ENCODE peak calls at places on chromosome 11, in seven cellular contexts. S, W, C, H, P, B and J are unnamed samples.

GRCh38 chr11:18312663-18313420 is 9.1 kb downstream of the HPS5 start:
- DNase-seq in W (no peak), H (no peak), B (no peak), S (no peak), C (no peak), P (no peak), J (no peak)

GRCh38 chr11:73565804-73566203 is 32.1 kb downstream of the FAM168A start:
- DNase-seq in P (no peak), S (no peak), W (no peak), B (no peak), C (no peak), H (no peak), J (no peak)

GRCh38 chr11:95567685-95568084 is 221.9 kb downstream of the FAM76B start:
- DNase-seq in W (no peak), S (no peak), P (no peak), H (no peak), C (no peak), B (no peak), J (no peak)

GRCh38 chr11:114090225-114090624 is 30.7 kb downstream of the ZBTB16 start:
- DNase-seq in B (no peak), W (peak), H (no peak), S (no peak), C (no peak), P (no peak), J (no peak)

GRCh38 chr11:77249427-77249826 is 52.1 kb downstream of the GDPD4 start:
- DNase-seq in H (no peak), C (no peak), W (no peak), B (peak), S (no peak), P (no peak), J (no peak)

GRCh38 chr11:3091846-3092602 is 34.8 kb upstream of the CARS1 start:
- DNase-seq in H (peak), C (peak), W (no peak), P (peak), S (peak), B (peak), J (no peak)

GRCh38 chr11:78181155-78181554 is 7.3 kb downstream of the KCTD21 start:
- DNase-seq in P (no peak), C (no peak), H (no peak), S (no peak), B (no peak), W (no peak), J (no peak)

GRCh38 chr11:119025978-119026766 is 4.5 kb downstream of the SLC37A4 start:
- DNase-seq in C (no peak), S (no peak), P (no peak), B (no peak), W (no peak), H (no peak), J (no peak)

GRCh38 chr11:116856423-116856822 is 19.0 kb upstream of the APOA1 start:
- DNase-seq in S (no peak), B (no peak), W (no peak), H (no peak), C (no peak), P (no peak), J (no peak)

GRCh38 chr11:13135385-13136271 is 126.5 kb downstream of the RASSF10 start:
- DNase-seq in B (no peak), W (no peak), S (no peak), C (no peak), P (peak), H (no peak), J (no peak)

GRCh38 chr11:76322593-76323341 is 58.2 kb downstream of the THAP12 start:
- DNase-seq in C (no peak), S (no peak), H (no peak), W (no peak), B (no peak), P (no peak), J (no peak)

GRCh38 chr11:48013269-48013901 is 33.0 kb downstream of the PTPRJ start:
- DNase-seq in C (peak), P (no peak), W (no peak), S (peak), B (no peak), H (no peak), J (no peak)

GRCh38 chr11:65379698-65380459 is 2.6 kb downstream of the SLC25A45 start:
- DNase-seq in S (no peak), B (no peak), W (no peak), C (no peak), P (no peak), H (no peak), J (no peak)

GRCh38 chr11:118051611-118052461 is 25.0 kb upstream of the TMPRSS4 start:
- DNase-seq in C (peak), S (no peak), P (no peak), H (no peak), B (no peak), W (peak), J (no peak)

GRCh38 chr11:134001101-134001500 is 44.3 kb upstream of the IGSF9B start:
- DNase-seq in S (no peak), P (no peak), C (no peak), B (no peak), H (no peak), W (no peak), J (no peak)

GRCh38 chr11:36996795-36997194 is 398.8 kb upstream of the RAG2 start:
- DNase-seq in P (no peak), S (no peak), B (no peak), W (no peak), C (no peak), H (no peak), J (no peak)

GRCh38 chr11:13327421-13327820 is 49.8 kb downstream of the BMAL1 start:
- DNase-seq in P (no peak), W (no peak), C (no peak), H (no peak), B (no peak), S (no peak), J (no peak)

GRCh38 chr11:84212467-84213390 is 926.6 kb upstream of the CCDC90B start:
- DNase-seq in W (no peak), B (no peak), S (no peak), H (no peak), P (no peak), C (no peak), J (no peak)

GRCh38 chr11:134055029-134055428 is 13.8 kb upstream of the JAM3 start:
- DNase-seq in C (no peak), B (no peak), S (no peak), W (no peak), H (no peak), P (no peak), J (no peak)

GRCh38 chr11:122998727-122999370 is 17.2 kb upstream of the BSX start:
- DNase-seq in C (no peak), S (no peak), B (no peak), P (peak), H (no peak), W (no peak), J (no peak)

GRCh38 chr11:65205602-65205967 is 23.9 kb downstream of the CAPN1 start:
- DNase-seq in C (no peak), S (no peak), P (no peak), H (no peak), W (no peak), B (no peak), J (no peak)

GRCh38 chr11:122020902-122021301 is 95.1 kb downstream of the BLID start:
- DNase-seq in W (no peak), C (no peak), S (no peak), B (no peak), P (peak), H (no peak), J (no peak)

GRCh38 chr11:119706887-119707286 is 22.1 kb downstream of the NECTIN1 start:
- DNase-seq in P (peak), B (no peak), H (no peak), W (no peak), S (no peak), C (no peak), J (no peak)

GRCh38 chr11:87451400-87451799 is 413.7 kb downstream of the TMEM135 start:
- DNase-seq in B (no peak), S (no peak), W (no peak), C (no peak), H (no peak), P (peak), J (no peak)

GRCh38 chr11:87417951-87418350 is 380.2 kb downstream of the TMEM135 start:
- DNase-seq in C (no peak), H (no peak), W (no peak), S (no peak), P (no peak), B (no peak), J (no peak)

GRCh38 chr11:108912587-108912986 is 247.7 kb downstream of the DDX10 start:
- DNase-seq in C (no peak), H (no peak), S (no peak), P (no peak), B (no peak), W (no peak), J (no peak)

GRCh38 chr11:64900263-64900678 is 16.7 kb downstream of the ATG2A start:
- DNase-seq in S (no peak), H (no peak), W (no peak), C (no peak), B (no peak), P (no peak), J (no peak)

GRCh38 chr11:34249439-34250073 is 108.3 kb downstream of the ABTB2 start:
- DNase-seq in P (no peak), B (no peak), H (no peak), C (no peak), W (peak), S (no peak), J (no peak)

GRCh38 chr11:34250732-34251639 is 106.8 kb downstream of the ABTB2 start:
- DNase-seq in S (peak), B (no peak), C (peak), W (peak), H (peak), P (peak), J (peak)

GRCh38 chr11:34252651-34253050 is 105.2 kb downstream of the ABTB2 start:
- DNase-seq in P (no peak), C (no peak), W (no peak), B (no peak), S (no peak), H (no peak), J (no peak)

GRCh38 chr11:34251640-34251980 is 106.2 kb downstream of the ABTB2 start:
- DNase-seq in S (no peak), W (no peak), H (no peak), B (no peak), P (no peak), C (no peak), J (no peak)

GRCh38 chr11:34252015-34252414 is 105.8 kb downstream of the ABTB2 start:
- DNase-seq in B (no peak), S (no peak), P (no peak), C (no peak), H (no peak), W (no peak), J (no peak)
- H3K27ac ChIP-seq in B (peak), S (peak), P (no peak), C (no peak), H (no peak), W (peak), J (peak)

DNA sequence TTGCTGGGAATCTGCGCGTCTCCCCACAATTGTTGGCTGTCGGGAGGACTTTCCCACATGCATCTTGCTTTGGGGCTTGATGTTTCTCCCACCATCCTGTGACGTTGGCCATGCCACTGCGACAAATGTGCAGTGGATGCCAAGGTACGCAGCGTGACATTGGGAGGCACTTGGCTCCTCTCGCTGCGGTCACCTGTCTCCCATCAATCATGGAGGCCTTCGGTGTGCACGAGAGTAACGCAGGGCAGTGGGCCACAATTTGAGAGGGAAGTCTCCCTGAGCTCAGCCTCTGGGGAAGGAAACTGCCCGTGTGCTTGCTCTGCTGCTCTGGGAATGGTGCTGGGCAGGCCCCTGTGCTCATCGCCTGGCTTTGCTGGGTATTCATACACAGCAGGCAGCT is 153.3 kb downstream of the ADAMTS15 start:
- DNase-seq in P (no peak), S (no peak), B (no peak), H (no peak), W (peak), C (no peak), J (no peak)
- H3K27ac ChIP-seq in P (no peak), S (peak), B (no peak), H (peak), W (peak), C (peak), J (no peak)

GRCh38 chr11:8032122-8032521 is 45.0 kb downstream of the EIF3F start:
- DNase-seq in P (no peak), C (no peak), W (peak), H (no peak), B (no peak), S (no peak), J (no peak)
- H3K27ac ChIP-seq in P (no peak), C (no peak), W (no peak), H (no peak), B (no peak), S (no peak), J (no peak)

GRCh38 chr11:66418168-66418985 is 2.5 kb upstream of the NPAS4 start:
- DNase-seq in S (peak), B (peak), H (peak), W (peak), P (peak), C (peak), J (peak)

GRCh38 chr11:66418986-66419308 is 1.9 kb upstream of the NPAS4 start:
- DNase-seq in B (no peak), S (no peak), W (no peak), P (no peak), H (no peak), C (no peak), J (no peak)

GRCh38 chr11:66419825-66420224 is 1.0 kb upstream of the NPAS4 start:
- DNase-seq in C (no peak), S (no peak), W (no peak), H (no peak), B (no peak), P (peak), J (no peak)

GRCh38 chr11:66421492-66422205 is 814 bp downstream of the NPAS4 start:
- DNase-seq in P (peak), H (peak), W (peak), C (peak), S (peak), B (peak), J (peak)

GRCh38 chr11:66420671-66421476 is at the start of gene NPAS4:
- DNase-seq in S (no peak), P (peak), C (no peak), W (no peak), B (no peak), H (no peak), J (no peak)
- H3K27ac ChIP-seq in S (no peak), P (no peak), C (no peak), W (no peak), B (no peak), H (no peak), J (no peak)

DNA sequence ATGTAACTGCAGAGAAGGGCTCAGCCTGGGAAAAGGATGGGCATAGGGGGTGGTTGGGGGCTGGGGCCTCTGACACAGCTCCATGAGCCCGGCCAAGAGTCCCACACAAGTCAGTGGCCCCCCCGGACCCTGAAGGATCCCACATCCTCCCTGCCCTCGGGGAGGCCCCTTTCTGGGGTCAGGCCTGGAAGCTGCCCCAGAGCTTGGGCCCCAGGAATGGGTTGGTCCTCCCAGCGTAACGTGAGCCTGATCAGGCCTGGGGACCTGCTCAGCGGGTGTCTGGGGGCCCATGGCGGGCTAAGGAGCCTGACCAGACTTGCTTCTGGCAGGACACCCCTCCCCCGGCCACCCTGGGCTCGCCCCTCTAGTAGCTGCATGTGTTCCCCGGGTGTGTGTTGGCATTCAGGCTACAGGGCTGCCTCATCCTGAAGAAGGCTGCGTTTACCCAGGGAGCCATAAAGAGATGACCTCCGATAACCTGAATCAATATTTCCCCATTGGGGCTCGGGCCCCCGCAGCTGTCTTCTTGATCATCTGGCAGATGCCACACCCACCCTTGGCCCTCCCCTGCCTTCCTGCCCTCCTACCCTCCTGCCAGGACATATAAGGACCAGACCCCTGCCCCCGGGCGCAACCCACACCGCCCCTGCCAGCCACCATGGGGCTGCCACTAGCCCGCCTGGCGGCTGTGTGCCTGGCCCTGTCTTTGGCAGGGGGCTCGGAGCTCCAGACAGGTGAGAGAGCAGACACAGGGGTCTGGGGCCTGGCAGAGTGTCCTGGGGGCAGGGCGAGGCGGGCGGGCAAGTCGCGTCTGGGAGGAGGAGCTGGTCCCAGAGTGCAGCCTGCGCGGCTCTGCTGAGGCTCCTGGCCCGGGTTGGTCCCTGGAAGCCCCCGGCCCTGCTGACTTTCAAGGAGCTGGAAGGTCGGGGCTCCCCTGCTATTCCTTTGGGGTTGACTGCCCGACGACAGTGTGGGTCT is at the start of gene MUC2:
- DNase-seq in W (no peak), C (peak), S (peak), P (no peak), B (no peak), H (peak), J (no peak)
- H3K27ac ChIP-seq in W (no peak), C (peak), S (no peak), P (no peak), B (no peak), H (no peak), J (no peak)

DNA sequence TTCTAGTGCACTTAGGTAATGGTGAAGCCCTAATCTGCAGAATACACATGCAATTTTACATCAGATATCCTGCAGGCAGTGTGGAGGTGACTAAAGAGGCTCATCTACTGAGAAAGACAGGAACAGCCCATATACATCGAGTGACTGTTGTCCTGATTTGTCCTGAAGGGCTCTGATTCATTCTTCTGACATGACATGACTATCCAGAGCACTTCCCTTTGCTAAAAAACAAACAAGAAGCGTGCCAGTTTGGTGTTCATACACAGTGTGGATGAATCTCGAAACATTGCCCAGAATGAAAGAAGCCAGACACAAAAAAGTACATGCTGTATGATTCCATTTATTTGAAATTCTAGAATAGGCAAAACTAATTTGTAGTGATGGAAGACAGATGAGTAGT is 48.0 kb upstream of the AMPD3 start:
- DNase-seq in H (no peak), B (peak), S (no peak), W (no peak), P (no peak), C (no peak), J (no peak)
- H3K27ac ChIP-seq in H (no peak), B (peak), S (no peak), W (no peak), P (no peak), C (no peak), J (no peak)

DNA sequence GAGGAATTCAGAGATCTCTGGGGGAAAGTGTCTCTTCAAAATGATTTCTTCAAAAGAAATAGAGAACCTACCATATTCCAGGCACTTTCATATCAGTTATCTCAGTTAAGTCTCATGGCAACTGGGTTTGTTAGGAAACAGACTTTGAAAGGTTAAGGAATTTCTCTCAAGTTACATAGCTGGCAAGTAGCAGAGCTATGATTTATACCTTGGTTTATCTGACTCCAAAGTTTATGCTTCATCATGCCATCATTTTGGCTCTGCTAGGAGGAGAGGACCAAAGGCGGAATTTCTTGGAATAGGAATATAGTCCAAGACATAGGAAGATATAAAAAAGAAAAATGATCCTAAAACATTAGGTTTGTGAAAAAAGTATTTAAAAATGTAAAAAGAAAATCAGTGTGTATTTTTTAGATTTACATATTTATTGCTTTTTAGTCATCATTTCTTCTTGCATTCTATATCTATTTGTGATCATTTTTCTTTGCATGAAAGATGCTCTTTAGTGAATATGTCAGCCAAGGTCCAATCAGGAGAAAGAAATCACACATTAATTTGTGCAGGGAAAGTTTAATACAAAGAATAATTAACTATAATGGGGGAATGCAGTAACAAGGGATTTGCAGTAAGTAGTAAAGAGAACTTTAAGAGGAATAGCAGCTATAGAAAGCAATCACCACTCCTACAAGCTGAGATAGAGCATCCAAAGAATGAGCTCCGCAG is 199.1 kb upstream of the ZBED5 start:
- DNase-seq in P (no peak), S (no peak), B (no peak), W (no peak), H (no peak), C (no peak), J (no peak)
- H3K27ac ChIP-seq in P (no peak), S (no peak), B (no peak), W (no peak), H (no peak), C (no peak), J (no peak)